ENCODE peak calls at places on chromosome 22, in six cellular contexts. Z is stomach, Q is K562, E is RWPE1, Y is nephron progenitor cell, L is psoas muscle. D is an unnamed sample.

GRCh38 chr22:39242809-39243442 is 1.9 kb downstream of the PDGFB start:
- DNase-seq in Z (peak), Q (peak), E (peak), Y (no peak), L (no peak), D (no peak)

GRCh38 chr22:49479566-49479965 is 348.1 kb downstream of the BRD1 start:
- DNase-seq in Z (no peak), Q (no peak), E (no peak), Y (no peak), L (no peak), D (no peak)

GRCh38 chr22:45919504-45920286 is 57.3 kb downstream of the WNT7B start:
- DNase-seq in Z (peak), Q (no peak), E (no peak), Y (no peak), L (no peak), D (no peak)

GRCh38 chr22:49687786-49688515 is 139.7 kb downstream of the BRD1 start:
- DNase-seq in Z (no peak), Q (no peak), E (no peak), Y (no peak), L (no peak), D (no peak)

GRCh38 chr22:44981857-44982256 is 27.9 kb downstream of the PHF21B start:
- DNase-seq in Z (no peak), Q (no peak), E (no peak), Y (no peak), L (no peak), D (no peak)

GRCh38 chr22:50141891-50142363 is 28.6 kb upstream of the PANX2 start:
- DNase-seq in Z (no peak), Q (no peak), E (no peak), Y (peak), L (no peak), D (no peak)

GRCh38 chr22:32854351-32854804 is 52.9 kb downstream of the TIMP3 start:
- DNase-seq in Z (no peak), Q (no peak), E (no peak), Y (no peak), L (no peak), D (no peak)

GRCh38 chr22:17924735-17925727 is 99.3 kb downstream of the MICAL3 start:
- DNase-seq in Z (peak), Q (no peak), E (no peak), Y (no peak), L (no peak), D (no peak)

GRCh38 chr22:33221566-33221965 is 163.4 kb upstream of the SYN3 start:
- DNase-seq in Z (no peak), Q (no peak), E (no peak), Y (no peak), L (no peak), D (no peak)

GRCh38 chr22:44691796-44692661 is 10.0 kb upstream of the PRR5 start:
- DNase-seq in Z (no peak), Q (peak), E (no peak), Y (no peak), L (no peak), D (no peak)

GRCh38 chr22:16914006-16914405 is 88.8 kb upstream of the XKR3 start:
- DNase-seq in Z (no peak), Q (no peak), E (no peak), Y (no peak), L (no peak), D (no peak)

GRCh38 chr22:44396727-44397722 is 84.3 kb upstream of the SHISAL1 start:
- DNase-seq in Z (peak), Q (no peak), E (no peak), Y (no peak), L (peak), D (no peak)

GRCh38 chr22:45632791-45633515 is 38.7 kb upstream of the ATXN10 start:
- DNase-seq in Z (no peak), Q (no peak), E (no peak), Y (peak), L (no peak), D (no peak)

GRCh38 chr22:46107089-46107664 is 43.1 kb upstream of the PPARA start:
- DNase-seq in Z (peak), Q (no peak), E (no peak), Y (no peak), L (peak), D (no peak)

GRCh38 chr22:40472036-40472435 is 101.6 kb downstream of the SGSM3 start:
- DNase-seq in Z (no peak), Q (no peak), E (no peak), Y (no peak), L (no peak), D (no peak)

GRCh38 chr22:28034760-28035401 is 115.8 kb upstream of the PITPNB start:
- DNase-seq in Z (peak), Q (no peak), E (no peak), Y (no peak), L (peak), D (no peak)

GRCh38 chr22:46614070-46614931 is 5.9 kb upstream of the GRAMD4 start:
- DNase-seq in Z (no peak), Q (no peak), E (no peak), Y (no peak), L (no peak), D (peak)

GRCh38 chr22:39208013-39208680 is 36.6 kb downstream of the PDGFB start:
- DNase-seq in Z (no peak), Q (no peak), E (no peak), Y (no peak), L (no peak), D (peak)

GRCh38 chr22:46262449-46263207 is 515 bp downstream of the PKDREJ start:
- DNase-seq in Z (peak), Q (no peak), E (no peak), Y (peak), L (peak), D (no peak)

GRCh38 chr22:40533712-40534378 is 102.7 kb downstream of the MRTFA start:
- DNase-seq in Z (no peak), Q (peak), E (peak), Y (no peak), L (no peak), D (peak)

GRCh38 chr22:38740754-38741153 is 15.0 kb downstream of the SUN2 start:
- DNase-seq in Z (no peak), Q (no peak), E (no peak), Y (no peak), L (peak), D (no peak)

GRCh38 chr22:44424131-44424711 is 73.8 kb downstream of the RTL6 start:
- DNase-seq in Z (no peak), Q (no peak), E (no peak), Y (no peak), L (no peak), D (no peak)

GRCh38 chr22:50729391-50730012 is 8.5 kb upstream of the ACR start:
- DNase-seq in Z (no peak), Q (no peak), E (no peak), Y (no peak), L (peak), D (no peak)

GRCh38 chr22:42635531-42635930 is 4.9 kb downstream of the ATP5MGL start:
- DNase-seq in Z (peak), Q (no peak), E (peak), Y (no peak), L (peak), D (no peak)

GRCh38 chr22:28448625-28449024 is 231.0 kb downstream of the TTC28 start:
- DNase-seq in Z (no peak), Q (peak), E (no peak), Y (no peak), L (no peak), D (no peak)

GRCh38 chr22:50601669-50602337 is 1.2 kb downstream of the MAPK8IP2 start:
- DNase-seq in Z (no peak), Q (no peak), E (no peak), Y (no peak), L (no peak), D (peak)

GRCh38 chr22:49599039-49599438 is 228.6 kb downstream of the BRD1 start:
- DNase-seq in Z (no peak), Q (no peak), E (no peak), Y (no peak), L (no peak), D (no peak)

GRCh38 chr22:42437488-42438292 is 5.5 kb upstream of the NFAM1 start:
- DNase-seq in Z (peak), Q (peak), E (peak), Y (peak), L (peak), D (peak)

GRCh38 chr22:37552560-37553163 is 7.6 kb upstream of the CDC42EP1 start:
- DNase-seq in Z (no peak), Q (peak), E (no peak), Y (peak), L (peak), D (no peak)

GRCh38 chr22:37546436-37547248 is 13.6 kb upstream of the CDC42EP1 start:
- DNase-seq in Z (peak), Q (no peak), E (no peak), Y (no peak), L (peak), D (no peak)

GRCh38 chr22:37551981-37552380 is 8.3 kb upstream of the CDC42EP1 start:
- DNase-seq in Z (no peak), Q (no peak), E (no peak), Y (no peak), L (no peak), D (no peak)

GRCh38 chr22:37547249-37547741 is 13.0 kb upstream of the CDC42EP1 start:
- DNase-seq in Z (no peak), Q (no peak), E (no peak), Y (no peak), L (no peak), D (no peak)

DNA sequence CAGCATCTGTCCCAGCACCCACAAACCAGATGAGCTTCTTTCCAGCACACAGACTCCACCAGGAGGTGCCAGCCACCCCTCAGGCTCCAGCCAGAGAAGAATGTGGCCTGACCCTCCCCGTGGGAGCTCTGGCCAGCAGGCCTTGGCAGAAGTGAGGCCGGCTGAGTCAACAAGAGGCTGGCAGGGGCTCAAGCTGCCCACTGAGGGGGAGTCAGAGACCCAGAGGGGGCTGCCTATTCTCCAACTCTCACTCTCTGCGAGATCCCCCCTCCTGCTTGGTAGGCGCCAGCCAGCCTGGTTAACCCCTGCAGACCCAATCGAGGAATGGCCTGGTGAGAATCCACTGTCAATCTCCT is 10.6 kb upstream of the CDC42EP1 start:
- DNase-seq in Z (peak), Q (no peak), E (no peak), Y (no peak), L (no peak), D (no peak)
- TF ChIP-seq CTCF in Z (no peak), Q (peak), E (no peak), Y (no peak), L (no peak), D (no peak)

GRCh38 chr22:26762503-26763170 is 105.2 kb downstream of the MIAT start:
- DNase-seq in Z (no peak), Q (no peak), E (no peak), Y (no peak), L (no peak), D (no peak)

GRCh38 chr22:26766510-26767350 is 109.3 kb downstream of the MIAT start:
- DNase-seq in Z (no peak), Q (no peak), E (no peak), Y (no peak), L (no peak), D (no peak)

GRCh38 chr22:26768986-26769385 is 111.6 kb downstream of the MIAT start:
- DNase-seq in Z (no peak), Q (no peak), E (no peak), Y (no peak), L (no peak), D (no peak)

GRCh38 chr22:26767351-26767970 is 110.1 kb downstream of the MIAT start:
- DNase-seq in Z (no peak), Q (no peak), E (no peak), Y (no peak), L (no peak), D (no peak)

GRCh38 chr22:26763633-26764295 is 106.4 kb downstream of the MIAT start:
- DNase-seq in Z (no peak), Q (no peak), E (peak), Y (no peak), L (no peak), D (no peak)
- TF ChIP-seq CTCF in Z (no peak), Q (no peak), E (no peak), Y (no peak), L (no peak), D (no peak)

DNA sequence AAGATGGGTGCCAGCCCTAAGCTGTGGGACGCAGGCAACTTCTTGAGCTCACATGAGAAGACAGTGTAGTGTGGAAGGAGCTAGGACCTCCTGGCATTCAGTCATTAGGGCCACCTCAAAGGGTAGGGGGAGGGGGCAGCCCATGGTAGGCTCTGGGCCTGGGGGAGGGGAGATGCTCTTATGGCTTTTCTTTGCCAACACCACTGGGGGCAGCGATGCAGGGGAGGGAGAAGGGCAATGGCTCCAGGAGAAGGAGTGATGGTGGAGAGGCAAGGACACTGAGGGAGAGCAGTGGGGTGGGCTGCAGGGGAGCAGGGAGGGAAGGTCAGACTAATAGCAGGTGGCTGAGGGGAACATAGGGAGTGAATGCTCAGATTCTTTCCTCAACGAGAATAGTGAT is 63.3 kb upstream of the SUSD2 start:
- DNase-seq in Z (no peak), Q (peak), E (no peak), Y (no peak), L (no peak), D (no peak)
- TF ChIP-seq CTCF in Z (no peak), Q (no peak), E (no peak), Y (no peak), L (no peak), D (no peak)

GRCh38 chr22:29607426-29607825 is 4.0 kb downstream of the NF2 start:
- DNase-seq in Z (no peak), Q (no peak), E (no peak), Y (no peak), L (no peak), D (no peak)

GRCh38 chr22:29610780-29611179 is 7.3 kb downstream of the NF2 start:
- DNase-seq in Z (no peak), Q (no peak), E (no peak), Y (no peak), L (no peak), D (no peak)

GRCh38 chr22:29605236-29605850 is 1.9 kb downstream of the NF2 start:
- DNase-seq in Z (no peak), Q (no peak), E (no peak), Y (no peak), L (no peak), D (no peak)

GRCh38 chr22:29606320-29606719 is 2.9 kb downstream of the NF2 start:
- DNase-seq in Z (no peak), Q (no peak), E (no peak), Y (no peak), L (no peak), D (no peak)

DNA sequence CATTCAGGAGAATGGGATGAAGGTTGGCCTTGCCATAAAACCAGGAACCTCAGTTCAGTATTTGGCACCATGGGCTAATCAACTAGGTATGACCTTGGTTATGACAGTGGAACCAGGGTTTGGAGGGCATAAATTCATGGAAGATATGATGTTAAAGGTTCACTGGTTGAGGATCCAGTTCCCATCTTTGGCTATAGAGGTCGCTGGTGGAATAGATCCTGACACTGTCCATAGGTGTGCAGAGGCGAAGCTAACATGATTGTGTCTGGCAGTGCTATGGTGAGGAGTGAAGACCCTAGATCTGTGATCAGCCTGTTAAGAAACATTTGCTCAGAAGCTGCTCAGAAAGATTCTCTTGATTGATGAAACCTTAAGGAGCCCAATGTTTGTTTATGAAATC is 5.7 kb downstream of the NF2 start:
- DNase-seq in Z (no peak), Q (no peak), E (no peak), Y (no peak), L (no peak), D (no peak)
- TF ChIP-seq CTCF in Z (no peak), Q (peak), E (no peak), Y (peak), L (no peak), D (no peak)

GRCh38 chr22:19476023-19476422 is 3.0 kb downstream of the UFD1 start:
- DNase-seq in Z (no peak), Q (no peak), E (no peak), Y (no peak), L (no peak), D (no peak)

GRCh38 chr22:19478466-19479357 is at the start of gene UFD1:
- DNase-seq in Z (peak), Q (peak), E (peak), Y (peak), L (peak), D (peak)

GRCh38 chr22:19479358-19480172 is at the start of gene CDC45:
- DNase-seq in Z (peak), Q (peak), E (peak), Y (peak), L (peak), D (peak)

GRCh38 chr22:19478086-19478392 is 954 bp downstream of the UFD1 start:
- DNase-seq in Z (no peak), Q (no peak), E (no peak), Y (no peak), L (no peak), D (no peak)

DNA sequence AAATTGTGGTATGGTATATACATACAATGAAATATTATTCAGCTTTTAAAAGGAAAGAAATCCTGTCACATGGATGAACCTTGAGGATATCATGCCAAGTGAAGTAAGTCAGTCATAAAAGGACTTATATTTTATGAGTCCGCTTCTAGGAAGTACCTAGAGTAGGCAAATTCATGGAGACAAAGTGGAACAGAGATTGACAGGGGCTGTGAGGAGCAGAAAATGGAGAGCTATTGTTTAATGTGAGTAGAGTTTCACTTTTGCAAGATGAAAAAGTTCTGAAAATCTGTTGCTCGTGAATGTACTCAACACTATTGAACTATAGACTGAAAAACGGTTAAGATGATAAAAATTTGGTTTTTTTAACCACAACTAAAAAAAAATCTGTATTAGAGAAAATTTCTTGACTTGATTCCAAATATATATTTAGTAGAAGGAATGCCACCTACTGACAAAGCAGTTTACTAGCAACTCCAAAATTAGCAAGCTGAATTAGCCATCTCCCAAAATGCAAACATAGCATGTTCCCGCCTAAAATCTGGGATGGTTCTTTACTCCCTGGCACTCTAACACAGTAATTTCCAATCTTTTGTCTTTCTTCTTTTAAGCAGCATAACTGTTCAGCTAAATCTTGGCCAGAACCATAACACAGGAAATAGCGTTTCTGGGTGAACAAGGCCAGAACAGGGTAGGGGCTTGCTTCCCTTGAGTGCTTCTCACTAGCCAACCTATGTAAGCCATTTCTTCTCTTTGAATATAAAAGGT is 1.5 kb downstream of the UFD1 start:
- DNase-seq in Z (no peak), Q (no peak), E (no peak), Y (no peak), L (no peak), D (no peak)
- TF ChIP-seq CTCF in Z (no peak), Q (peak), E (peak), Y (no peak), L (no peak), D (peak)

GRCh38 chr22:20238567-20239062 is 29.5 kb downstream of the RTN4R start:
- DNase-seq in Z (peak), Q (peak), E (peak), Y (peak), L (peak), D (peak)
- TF ChIP-seq CTCF in Z (no peak), Q (peak), E (peak), Y (peak), L (peak), D (peak)

GRCh38 chr22:47634342-47634741 is 871.9 kb downstream of the TBC1D22A start:
- DNase-seq in Z (no peak), Q (no peak), E (no peak), Y (no peak), L (no peak), D (no peak)
- TF ChIP-seq CTCF in Z (no peak), Q (no peak), E (no peak), Y (no peak), L (no peak), D (no peak)

GRCh38 chr22:21946262-21946925 is 6.3 kb downstream of the PPM1F start:
- DNase-seq in Z (no peak), Q (no peak), E (no peak), Y (no peak), L (no peak), D (no peak)

GRCh38 chr22:21945453-21946261 is 7.0 kb downstream of the PPM1F start:
- DNase-seq in Z (no peak), Q (no peak), E (no peak), Y (no peak), L (no peak), D (no peak)

GRCh38 chr22:21948824-21949568 is 3.7 kb downstream of the PPM1F start:
- DNase-seq in Z (no peak), Q (no peak), E (no peak), Y (no peak), L (no peak), D (no peak)

GRCh38 chr22:21948390-21948789 is 4.3 kb downstream of the PPM1F start:
- DNase-seq in Z (no peak), Q (no peak), E (no peak), Y (no peak), L (no peak), D (no peak)

GRCh38 chr22:21947040-21948014 is 5.3 kb downstream of the PPM1F start:
- DNase-seq in Z (no peak), Q (peak), E (no peak), Y (no peak), L (no peak), D (no peak)
- TF ChIP-seq CTCF in Z (no peak), Q (no peak), E (peak), Y (peak), L (peak), D (peak)

GRCh38 chr22:25567305-25567704 is 2.8 kb downstream of the GRK3 start:
- DNase-seq in Z (no peak), Q (no peak), E (no peak), Y (no peak), L (no peak), D (peak)
- TF ChIP-seq CTCF in Z (no peak), Q (no peak), E (no peak), Y (no peak), L (no peak), D (no peak)

D was measured in GM13976.